ENCODE peak calls at places on chromosomes 5 and 9, in eight cellular contexts. T, Z, P, L, C, J, V and M are unnamed samples.

GRCh38 chr9:15867334-15867733 is 314.5 kb downstream of the CCDC171 start:
- DNase-seq in T (no peak), Z (no peak), P (no peak), L (no peak), C (no peak), J (no peak), V (no peak), M (no peak)

GRCh38 chr9:119036969-119037368 is 332.3 kb downstream of the BRINP1 start:
- DNase-seq in T (no peak), Z (no peak), P (no peak), L (no peak), C (no peak), J (no peak), V (no peak), M (no peak)

GRCh38 chr5:160197341-160198147 is 31.8 kb upstream of the FABP6 start:
- DNase-seq in T (no peak), Z (no peak), P (no peak), L (no peak), C (peak; percentile 94), J (no peak), V (no peak), M (peak; percentile 35)

GRCh38 chr5:179243333-179243732 is 101.9 kb downstream of the ADAMTS2 start:
- DNase-seq in T (no peak), Z (no peak), P (no peak), L (no peak), C (no peak), J (peak; percentile 39), V (no peak), M (peak; percentile 35)

GRCh38 chr9:129283290-129283691 is 105.2 kb upstream of the IER5L start:
- DNase-seq in T (peak; percentile 51), Z (no peak), P (no peak), L (no peak), C (no peak), J (no peak), V (no peak), M (no peak)

GRCh38 chr5:152061095-152061494 is 136.4 kb upstream of the GLRA1 start:
- DNase-seq in T (no peak), Z (no peak), P (no peak), L (no peak), C (peak; percentile 43), J (no peak), V (no peak), M (no peak)

GRCh38 chr5:57538341-57538955 is 55.8 kb upstream of the ACTBL2 start:
- DNase-seq in T (no peak), Z (peak; percentile 73), P (no peak), L (no peak), C (no peak), J (peak; percentile 55), V (no peak), M (peak; percentile 94)

GRCh38 chr5:155969510-155969909 is 357.5 kb upstream of the SGCD start:
- DNase-seq in T (no peak), Z (no peak), P (no peak), L (no peak), C (no peak), J (no peak), V (no peak), M (no peak)

GRCh38 chr5:38726279-38726678 is 119.5 kb upstream of the OSMR start:
- DNase-seq in T (no peak), Z (no peak), P (no peak), L (no peak), C (no peak), J (no peak), V (no peak), M (no peak)